ENCODE peak calls at places on chromosomes 3 and 15, in eight cellular contexts. Q, U, Z, T, I, G, B and X are unnamed samples.

GRCh38 chr15:31080618-31081017 is 20.9 kb downstream of the TRPM1 start:
- DNase-seq in Q (peak; percentile 46), U (peak; percentile 46), Z (peak; percentile 37), T (peak; percentile 71), I (peak; percentile 58), G (no peak), B (no peak), X (peak; percentile 66)

GRCh38 chr3:146374146-146374545 is 95.2 kb downstream of the PLSCR2 start:
- DNase-seq in Q (no peak), U (peak; percentile 55), Z (no peak), T (no peak), I (no peak), G (no peak), B (no peak), X (no peak)

GRCh38 chr3:148727242-148727641 is 29.5 kb downstream of the AGTR1 start:
- DNase-seq in Q (peak; percentile 3), U (no peak), Z (no peak), T (peak; percentile 31), I (peak; percentile 57), G (peak; percentile 65), B (peak; percentile 41), X (peak; percentile 11)

GRCh38 chr3:78434801-78435200 is 1333.0 kb downstream of the ROBO1 start:
- DNase-seq in Q (no peak), U (no peak), Z (no peak), T (no peak), I (no peak), G (no peak), B (no peak), X (no peak)

GRCh38 chr3:98884675-98885371 is 16.7 kb downstream of the DCBLD2 start:
- DNase-seq in Q (no peak), U (peak; percentile 73), Z (no peak), T (no peak), I (no peak), G (no peak), B (no peak), X (no peak)

GRCh38 chr15:86079491-86080266 is at the start of gene AGBL1:
- DNase-seq in Q (no peak), U (no peak), Z (no peak), T (no peak), I (no peak), G (no peak), B (no peak), X (no peak)

GRCh38 chr3:70832811-70833509 is 520.5 kb upstream of the MDFIC2 start:
- DNase-seq in Q (no peak), U (peak; percentile 94), Z (no peak), T (no peak), I (no peak), G (no peak), B (no peak), X (no peak)

GRCh38 chr3:128170866-128171516 is 17.7 kb downstream of the EEFSEC start:
- DNase-seq in Q (no peak), U (peak; percentile 87), Z (peak; percentile 45), T (peak; percentile 50), I (peak; percentile 77), G (peak; percentile 29), B (peak; percentile 81), X (no peak)

GRCh38 chr3:64983583-64984359 is 296.0 kb upstream of the ADAMTS9 start:
- DNase-seq in Q (no peak), U (peak; percentile 14), Z (no peak), T (no peak), I (no peak), G (no peak), B (no peak), X (no peak)

GRCh38 chr15:47553933-47554332 is 163.4 kb upstream of the SEMA6D start:
- DNase-seq in Q (no peak), U (no peak), Z (no peak), T (no peak), I (no peak), G (no peak), B (no peak), X (no peak)

GRCh38 chr3:152287898-152288576 is 19.3 kb downstream of the MBNL1 start:
- DNase-seq in Q (no peak), U (no peak), Z (no peak), T (no peak), I (no peak), G (no peak), B (no peak), X (no peak)

GRCh38 chr15:34336947-34337556 is 529 bp downstream of the SLC12A6 start:
- DNase-seq in Q (peak; percentile 33), U (no peak), Z (no peak), T (no peak), I (no peak), G (no peak), B (no peak), X (no peak)

GRCh38 chr3:21729888-21730459 is 21.0 kb downstream of the ZNF385D start:
- DNase-seq in Q (no peak), U (peak; percentile 51), Z (no peak), T (no peak), I (no peak), G (no peak), B (no peak), X (no peak)

GRCh38 chr3:163543558-163544189 is 1534.6 kb downstream of the SI start:
- DNase-seq in Q (no peak), U (no peak), Z (no peak), T (no peak), I (peak; percentile 56), G (no peak), B (no peak), X (no peak)

GRCh38 chr3:42148982-42149432 is 57.9 kb downstream of the TRAK1 start:
- DNase-seq in Q (no peak), U (peak; percentile 86), Z (peak; percentile 76), T (peak; percentile 80), I (peak; percentile 58), G (no peak), B (peak; percentile 65), X (no peak)